ENCODE peak calls at places on chromosomes 6 and 20, in seven cellular contexts. M is EH, Z is uterus, C is T-helper 2 cell, V is tibial nerve, D is GM23248, S is NCI-H460. T is an unnamed sample.

GRCh38 chr20:53434662-53435061 is 159.0 kb downstream of the ZNF217 start:
- DNase-seq in M (no peak), Z (no peak), C (no peak), V (no peak), D (peak), S (no peak), T (no peak)

GRCh38 chr20:4585104-4585753 is 136.5 kb upstream of the PRND start:
- DNase-seq in M (peak), Z (no peak), C (no peak), V (no peak), D (peak), S (peak), T (no peak)

GRCh38 chr6:28336284-28337024 is 506 bp upstream of the ZSCAN31 start:
- DNase-seq in M (peak), Z (no peak), C (no peak), V (no peak), D (no peak), S (no peak), T (peak)

GRCh38 chr20:25517124-25517523 is 68.2 kb downstream of the NINL start:
- DNase-seq in M (no peak), Z (no peak), C (no peak), V (no peak), D (no peak), S (no peak), T (no peak)

GRCh38 chr6:168884050-168884645 is 369.5 kb downstream of the THBS2 start:
- DNase-seq in M (no peak), Z (no peak), C (no peak), V (no peak), D (no peak), S (no peak), T (no peak)

GRCh38 chr20:41329435-41330342 is 10.9 kb upstream of the LPIN3 start:
- DNase-seq in M (peak), Z (peak), C (peak), V (peak), D (peak), S (peak), T (peak)

GRCh38 chr6:24719125-24719931 is at the start of gene C6orf62:
- DNase-seq in M (peak), Z (no peak), C (peak), V (no peak), D (peak), S (no peak), T (no peak)

GRCh38 chr6:55474386-55474785 is 104.6 kb downstream of the HMGCLL1 start:
- DNase-seq in M (no peak), Z (no peak), C (no peak), V (no peak), D (peak), S (no peak), T (no peak)

GRCh38 chr6:118968416-118968815 is 33.5 kb upstream of the MCM9 start:
- DNase-seq in M (peak), Z (no peak), C (no peak), V (no peak), D (peak), S (peak), T (peak)

GRCh38 chr6:106643061-106643460 is 13.7 kb downstream of the QRSL1 start:
- DNase-seq in M (peak), Z (no peak), C (no peak), V (no peak), D (peak), S (no peak), T (no peak)

GRCh38 chr20:31475472-31476312 is 604 bp downstream of the REM1 start:
- DNase-seq in M (no peak), Z (peak), C (no peak), V (no peak), D (no peak), S (no peak), T (no peak)

GRCh38 chr20:37430778-37431460 is 85.0 kb downstream of the SRC start:
- DNase-seq in M (no peak), Z (no peak), C (no peak), V (no peak), D (no peak), S (no peak), T (no peak)

GRCh38 chr6:46137387-46137786 is 7.6 kb downstream of the ENPP4 start:
- DNase-seq in M (no peak), Z (no peak), C (no peak), V (no peak), D (no peak), S (no peak), T (no peak)

GRCh38 chr6:112946051-112946450 is 598.9 kb downstream of the RFPL4B start:
- DNase-seq in M (peak), Z (no peak), C (no peak), V (no peak), D (no peak), S (no peak), T (no peak)

GRCh38 chr20:63171991-63172390 is 43.9 kb downstream of the YTHDF1 start:
- DNase-seq in M (no peak), Z (no peak), C (no peak), V (no peak), D (no peak), S (no peak), T (no peak)

GRCh38 chr6:97293198-97293696 is 10.2 kb upstream of the MMS22L start:
- DNase-seq in M (no peak), Z (no peak), C (no peak), V (no peak), D (no peak), S (no peak), T (no peak)

GRCh38 chr20:43515628-43516027 is 8.1 kb downstream of the L3MBTL1 start:
- DNase-seq in M (no peak), Z (no peak), C (no peak), V (no peak), D (no peak), S (no peak), T (no peak)

GRCh38 chr6:20811112-20811746 is 277.0 kb downstream of the CDKAL1 start:
- DNase-seq in M (peak), Z (no peak), C (no peak), V (no peak), D (peak), S (peak), T (no peak)

GRCh38 chr6:134828641-134829040 is 121.3 kb downstream of the ALDH8A1 start:
- DNase-seq in M (no peak), Z (no peak), C (no peak), V (no peak), D (no peak), S (no peak), T (no peak)

GRCh38 chr20:60867589-60867988 is 384.5 kb upstream of the CDH4 start:
- DNase-seq in M (no peak), Z (no peak), C (no peak), V (no peak), D (no peak), S (no peak), T (no peak)

GRCh38 chr6:28742668-28743270 is 181.0 kb downstream of the TRIM27 start:
- DNase-seq in M (peak), Z (no peak), C (no peak), V (no peak), D (peak), S (peak), T (peak)

GRCh38 chr6:7389162-7389450 is 436 bp downstream of the CAGE1 start:
- DNase-seq in M (no peak), Z (no peak), C (no peak), V (no peak), D (peak), S (peak), T (no peak)

GRCh38 chr6:83411731-83412130 is 19.1 kb downstream of the ME1 start:
- DNase-seq in M (no peak), Z (no peak), C (no peak), V (no peak), D (no peak), S (no peak), T (no peak)

GRCh38 chr6:163461696-163462095 is 47.2 kb downstream of the QKI start:
- DNase-seq in M (no peak), Z (no peak), C (no peak), V (no peak), D (no peak), S (no peak), T (no peak)

GRCh38 chr6:5087389-5087788 is 2.2 kb downstream of the PPP1R3G start:
- DNase-seq in M (no peak), Z (no peak), C (no peak), V (no peak), D (no peak), S (no peak), T (no peak)